ENCODE peak calls at places on chromosomes 12 and 14, in eight cellular contexts. Y, J, X, A, V, I, E and B are unnamed samples.

GRCh38 chr12:53365245-53365904 is 14.6 kb upstream of the SP1 start:
- DNase-seq in Y (no peak), J (no peak), X (no peak), A (peak), V (no peak), I (peak), E (no peak), B (no peak)

GRCh38 chr14:56004323-56004722 is 113.9 kb upstream of the PELI2 start:
- DNase-seq in Y (no peak), J (no peak), X (no peak), A (peak), V (no peak), I (no peak), E (no peak), B (no peak)

GRCh38 chr12:70747445-70747844 is 110.2 kb upstream of the PTPRB start:
- DNase-seq in Y (no peak), J (no peak), X (no peak), A (no peak), V (no peak), I (no peak), E (no peak), B (no peak)

GRCh38 chr12:107448198-107448597 is 237.4 kb upstream of the PWP1 start:
- DNase-seq in Y (no peak), J (no peak), X (peak), A (peak), V (peak), I (peak), E (no peak), B (no peak)

GRCh38 chr12:30973171-30973570 is 46.6 kb downstream of the TSPAN11 start:
- DNase-seq in Y (no peak), J (no peak), X (no peak), A (peak), V (no peak), I (no peak), E (no peak), B (no peak)

GRCh38 chr12:87428701-87429277 is 600.4 kb downstream of the C12orf50 start:
- DNase-seq in Y (peak), J (peak), X (no peak), A (peak), V (no peak), I (peak), E (no peak), B (no peak)

GRCh38 chr14:34003052-34003668 is 52.3 kb upstream of the EGLN3 start:
- DNase-seq in Y (no peak), J (no peak), X (no peak), A (peak), V (no peak), I (no peak), E (no peak), B (no peak)

GRCh38 chr14:100765296-100765695 is 38.6 kb downstream of the DLK1 start:
- DNase-seq in Y (no peak), J (no peak), X (no peak), A (no peak), V (no peak), I (no peak), E (no peak), B (no peak)

GRCh38 chr12:113818833-113819232 is 147.3 kb downstream of the RBM19 start:
- DNase-seq in Y (no peak), J (no peak), X (peak), A (peak), V (no peak), I (peak), E (peak), B (no peak)

GRCh38 chr12:14846042-14846587 is 2.8 kb upstream of the ART4 start:
- DNase-seq in Y (peak), J (no peak), X (no peak), A (no peak), V (no peak), I (no peak), E (no peak), B (no peak)

GRCh38 chr12:27206801-27207502 is 37.1 kb upstream of the STK38L start:
- DNase-seq in Y (no peak), J (no peak), X (no peak), A (no peak), V (no peak), I (no peak), E (no peak), B (no peak)

GRCh38 chr12:93050026-93050747 is 121.1 kb upstream of the EEA1 start:
- DNase-seq in Y (peak), J (peak), X (no peak), A (peak), V (no peak), I (peak), E (no peak), B (no peak)

GRCh38 chr14:50955373-50956043 is 11.2 kb upstream of the PYGL start:
- DNase-seq in Y (peak), J (peak), X (peak), A (peak), V (peak), I (peak), E (peak), B (no peak)

GRCh38 chr14:31166271-31166561 is 41.4 kb downstream of the HECTD1 start:
- DNase-seq in Y (no peak), J (peak), X (no peak), A (peak), V (no peak), I (no peak), E (no peak), B (no peak)

GRCh38 chr12:53097564-53098353 is at the start of gene IGFBP6:
- DNase-seq in Y (peak), J (peak), X (peak), A (peak), V (no peak), I (peak), E (no peak), B (peak)

GRCh38 chr12:57592551-57593165 is 1.7 kb downstream of the PIP4K2C start:
- DNase-seq in Y (no peak), J (peak), X (no peak), A (peak), V (no peak), I (peak), E (no peak), B (no peak)

GRCh38 chr12:58453306-58453705 is 467.0 kb downstream of the LRIG3 start:
- DNase-seq in Y (no peak), J (no peak), X (no peak), A (peak), V (no peak), I (no peak), E (no peak), B (no peak)

DNA sequence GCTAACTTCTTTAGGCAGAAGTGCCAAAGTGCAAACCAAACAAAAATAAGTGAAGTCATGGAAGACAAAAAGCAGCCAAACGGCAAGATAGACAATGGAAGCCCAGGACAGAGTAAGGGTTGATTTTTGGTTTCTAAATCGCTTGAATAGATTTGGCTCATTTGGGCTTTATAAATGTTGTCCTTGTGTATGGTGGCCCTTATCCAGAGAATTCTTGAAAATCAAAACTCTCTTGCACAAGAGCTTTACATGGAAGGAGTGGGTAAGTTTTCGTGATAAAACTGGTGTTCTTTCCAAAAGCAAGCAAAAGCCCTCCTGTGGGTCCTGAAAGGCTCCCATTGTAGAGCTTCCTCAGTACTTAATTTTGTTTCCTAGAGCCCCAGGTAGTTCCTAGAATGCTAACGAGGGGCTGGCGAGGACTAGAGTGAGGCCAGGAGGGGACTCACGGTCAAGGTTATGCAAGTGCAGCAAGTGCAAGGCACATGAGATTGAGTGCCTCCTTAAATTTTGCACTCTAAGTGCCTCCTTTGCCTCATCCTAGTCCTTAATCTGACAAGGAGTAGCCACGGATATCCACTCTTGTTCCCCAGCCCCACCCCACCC is 4.1 kb downstream of the SIX6 start:
- DNase-seq in Y (no peak), J (no peak), X (peak), A (no peak), V (no peak), I (no peak), E (no peak), B (no peak)
- TF ChIP-seq EZH2 in Y (no peak), J (peak), X (no peak), A (no peak), V (no peak), I (no peak), E (no peak), B (no peak)

GRCh38 chr12:111766608-111767361 is at the start of gene ALDH2:
- DNase-seq in Y (peak), J (no peak), X (peak), A (peak), V (peak), I (no peak), E (peak), B (no peak)
- TF ChIP-seq EZH2 in Y (no peak), J (no peak), X (no peak), A (no peak), V (no peak), I (no peak), E (no peak), B (no peak)

GRCh38 chr14:36659822-36660735 is 1.6 kb upstream of the PAX9 start:
- DNase-seq in Y (no peak), J (no peak), X (peak), A (no peak), V (no peak), I (no peak), E (no peak), B (no peak)
- TF ChIP-seq EZH2 in Y (peak), J (peak), X (no peak), A (peak), V (no peak), I (no peak), E (peak), B (no peak)

GRCh38 chr14:60651936-60652673 is 2.8 kb upstream of the SIX1 start:
- DNase-seq in Y (no peak), J (no peak), X (peak), A (peak), V (no peak), I (no peak), E (no peak), B (no peak)

GRCh38 chr14:60650382-60650961 is 1.2 kb upstream of the SIX1 start:
- DNase-seq in Y (no peak), J (no peak), X (peak), A (peak), V (no peak), I (peak), E (no peak), B (no peak)

GRCh38 chr14:60649815-60650381 is 621 bp upstream of the SIX1 start:
- DNase-seq in Y (no peak), J (peak), X (peak), A (peak), V (no peak), I (peak), E (no peak), B (no peak)

GRCh38 chr14:60652674-60653387 is 3.6 kb upstream of the SIX1 start:
- DNase-seq in Y (no peak), J (no peak), X (peak), A (no peak), V (no peak), I (no peak), E (no peak), B (no peak)

GRCh38 chr14:60651051-60651935 is 2.0 kb upstream of the SIX1 start:
- DNase-seq in Y (no peak), J (no peak), X (peak), A (no peak), V (no peak), I (no peak), E (no peak), B (no peak)
- TF ChIP-seq EZH2 in Y (no peak), J (peak), X (no peak), A (no peak), V (no peak), I (no peak), E (no peak), B (no peak)